ENCODE peak calls at places on chromosomes 11 and 22, in four cellular contexts. Y is RPMI8226, B is neural progenitor cell, J is chondrocyte. U is an unnamed sample.

GRCh38 chr22:50114221-50114981 is 24.6 kb downstream of the MOV10L1 start:
- DNase-seq in Y (no peak), B (peak), J (no peak), U (peak)

GRCh38 chr11:86047275-86047991 is 21.5 kb downstream of the PICALM start:
- DNase-seq in Y (no peak), B (no peak), J (no peak), U (no peak)

GRCh38 chr22:38733329-38734202 is 22.2 kb downstream of the SUN2 start:
- DNase-seq in Y (peak), B (peak), J (peak), U (peak)

GRCh38 chr22:33247758-33248157 is 189.6 kb upstream of the SYN3 start:
- DNase-seq in Y (no peak), B (no peak), J (no peak), U (no peak)

GRCh38 chr11:4982678-4983077 is 12.0 kb upstream of the OR51L1 start:
- DNase-seq in Y (no peak), B (no peak), J (no peak), U (no peak)

GRCh38 chr11:15145635-15146034 is 30.9 kb downstream of the INSC start:
- DNase-seq in Y (no peak), B (no peak), J (no peak), U (no peak)

GRCh38 chr11:3106736-3107524 is 49.7 kb upstream of the CARS1 start:
- DNase-seq in Y (no peak), B (no peak), J (no peak), U (no peak)

GRCh38 chr11:394034-394857 is at the start of gene PKP3:
- DNase-seq in Y (peak), B (peak), J (no peak), U (no peak)

GRCh38 chr11:121374286-121374985 is 77.7 kb upstream of the SORL1 start:
- DNase-seq in Y (no peak), B (no peak), J (no peak), U (no peak)

GRCh38 chr22:22210375-22210774 is 34.2 kb upstream of the VPREB1 start:
- DNase-seq in Y (peak), B (no peak), J (no peak), U (peak)

GRCh38 chr11:103315248-103315647 is 206.0 kb downstream of the DYNC2H1 start:
- DNase-seq in Y (no peak), B (no peak), J (no peak), U (no peak)